ENCODE peak calls at places on chromosomes 12 and 14, in six cellular contexts. R is activated B cell treated with CpG ODN at 0.5 μM for 24 hours; F is PC-3; D is activated naive CD8-positive, alpha-beta T cell treated with anti-CD3 and anti-CD28 coated beads, Interleukin-2, amount 10 ng/mL, durations not matched to agents 7 days and 5 days; E is Kasumi-1; O is stimulated activated CD8-positive, alpha-beta memory T cell treated with anti-CD3 and anti-CD28 coated beads, Interleukin-12 subunit alpha, Interleukin-12 subunit beta, amount 100 ng/mL, for 4 hours. X is an unnamed sample.

GRCh38 chr12:90854136-90854689 is 100.8 kb downstream of the CCER1 start:
- DNase-seq in D (no peak), O (no peak), E (peak), F (peak), R (no peak), X (peak)

GRCh38 chr12:5173511-5174011 is 129.9 kb downstream of the KCNA5 start:
- DNase-seq in F (peak), O (no peak), R (no peak), E (no peak), D (no peak), X (no peak)

GRCh38 chr12:87929346-87929745 is 99.9 kb downstream of the C12orf50 start:
- DNase-seq in R (no peak), D (no peak), F (no peak), E (no peak), O (no peak), X (no peak)

GRCh38 chr14:99278836-99279235 is 6.8 kb upstream of the BCL11B start:
- DNase-seq in O (no peak), D (no peak), E (no peak), F (no peak), R (no peak), X (no peak)

GRCh38 chr12:46470975-46471374 is 98.4 kb upstream of the SLC38A2 start:
- DNase-seq in F (peak), R (no peak), E (no peak), D (no peak), O (no peak), X (peak)

GRCh38 chr14:60091550-60092511 is at the start of gene PCNX4:
- DNase-seq in F (peak), O (peak), E (peak), D (peak), R (peak), X (peak)

GRCh38 chr12:74043343-74043742 is 494.3 kb upstream of the ATXN7L3B start:
- DNase-seq in O (no peak), F (peak), D (no peak), E (no peak), R (no peak), X (peak)

GRCh38 chr12:88303335-88303734 is 161.2 kb downstream of the TMTC3 start:
- DNase-seq in O (no peak), R (no peak), D (no peak), E (no peak), F (no peak), X (no peak)

GRCh38 chr12:2152134-2152533 is 99.3 kb downstream of the CACNA1C start:
- DNase-seq in D (no peak), O (no peak), R (no peak), E (no peak), F (no peak), X (no peak)

GRCh38 chr12:119715268-119715620 is 47.3 kb downstream of the PRKAB1 start:
- DNase-seq in E (no peak), D (no peak), R (no peak), F (peak), O (no peak), X (peak)

GRCh38 chr12:57896139-57896436 is 45.3 kb upstream of the ATP23 start:
- DNase-seq in E (no peak), O (no peak), R (no peak), F (no peak), D (no peak), X (no peak)

GRCh38 chr12:20946732-20947131 is 136.2 kb downstream of the SLCO1B3 start:
- DNase-seq in D (no peak), F (peak), O (no peak), R (no peak), E (peak), X (no peak)

GRCh38 chr12:132638541-132639408 is 20.2 kb downstream of the P2RX2 start:
- DNase-seq in R (no peak), E (peak), D (no peak), O (no peak), F (peak), X (peak)

GRCh38 chr12:77795699-77796098 is 35.0 kb upstream of the NAV3 start:
- DNase-seq in R (no peak), D (no peak), E (no peak), F (no peak), O (no peak), X (no peak)

GRCh38 chr12:88977115-88977514 is 375.2 kb downstream of the DUSP6 start:
- DNase-seq in R (no peak), E (no peak), F (no peak), O (no peak), D (no peak), X (no peak)

X was measured in mammary epithelial cell.